ENCODE peak calls at places on chromosomes 12 and 14, in seven cellular contexts. One of them, this sample, is unnamed.

GRCh38 chr12:111529424-111530368 is 69.4 kb downstream of the ATXN2 start:
- DNase-seq in activated CD4-positive, CD25-positive, alpha-beta regulatory T cell: peak
- DNase-seq in ELR: peak
- DNase-seq in stimulated activated CD4-positive, alpha-beta T cell treated with anti-CD3 and anti-CD28 coated beads, Interleukin-4, amount 100 ng/mL, for 48 hours: peak
- DNase-seq in lung microvascular endothelial cell: peak
- DNase-seq in WTC11: peak
- DNase-seq in AG10803: peak
- DNase-seq in this sample: peak

GRCh38 chr12:20931894-20932293 is 121.4 kb downstream of the SLCO1B3 start:
- DNase-seq in activated CD4-positive, CD25-positive, alpha-beta regulatory T cell: no peak
- DNase-seq in ELR: no peak
- DNase-seq in stimulated activated CD4-positive, alpha-beta T cell treated with anti-CD3 and anti-CD28 coated beads, Interleukin-4, amount 100 ng/mL, for 48 hours: no peak
- DNase-seq in lung microvascular endothelial cell: no peak
- DNase-seq in WTC11: peak
- DNase-seq in AG10803: no peak
- DNase-seq in this sample: no peak

GRCh38 chr12:57620936-57621496 is 9.8 kb downstream of the ARHGEF25 start:
- DNase-seq in activated CD4-positive, CD25-positive, alpha-beta regulatory T cell: no peak
- DNase-seq in ELR: no peak
- DNase-seq in stimulated activated CD4-positive, alpha-beta T cell treated with anti-CD3 and anti-CD28 coated beads, Interleukin-4, amount 100 ng/mL, for 48 hours: no peak
- DNase-seq in lung microvascular endothelial cell: no peak
- DNase-seq in WTC11: no peak
- DNase-seq in AG10803: no peak
- DNase-seq in this sample: no peak

GRCh38 chr12:52360663-52361271 is 6.5 kb downstream of the KRT85 start:
- DNase-seq in activated CD4-positive, CD25-positive, alpha-beta regulatory T cell: no peak
- DNase-seq in ELR: no peak
- DNase-seq in stimulated activated CD4-positive, alpha-beta T cell treated with anti-CD3 and anti-CD28 coated beads, Interleukin-4, amount 100 ng/mL, for 48 hours: no peak
- DNase-seq in lung microvascular endothelial cell: no peak
- DNase-seq in WTC11: no peak
- DNase-seq in AG10803: no peak
- DNase-seq in this sample: no peak

GRCh38 chr12:105278043-105278697 is 42.2 kb upstream of the APPL2 start:
- DNase-seq in activated CD4-positive, CD25-positive, alpha-beta regulatory T cell: no peak
- DNase-seq in ELR: peak
- DNase-seq in stimulated activated CD4-positive, alpha-beta T cell treated with anti-CD3 and anti-CD28 coated beads, Interleukin-4, amount 100 ng/mL, for 48 hours: no peak
- DNase-seq in lung microvascular endothelial cell: peak
- DNase-seq in WTC11: no peak
- DNase-seq in AG10803: peak
- DNase-seq in this sample: peak

GRCh38 chr12:125983094-125983783 is 918.0 kb downstream of the AACS start:
- DNase-seq in activated CD4-positive, CD25-positive, alpha-beta regulatory T cell: no peak
- DNase-seq in ELR: no peak
- DNase-seq in stimulated activated CD4-positive, alpha-beta T cell treated with anti-CD3 and anti-CD28 coated beads, Interleukin-4, amount 100 ng/mL, for 48 hours: no peak
- DNase-seq in lung microvascular endothelial cell: no peak
- DNase-seq in WTC11: no peak
- DNase-seq in AG10803: no peak
- DNase-seq in this sample: peak

GRCh38 chr14:90518075-90518940 is 121.5 kb downstream of the CALM1 start:
- DNase-seq in activated CD4-positive, CD25-positive, alpha-beta regulatory T cell: no peak
- DNase-seq in ELR: no peak
- DNase-seq in stimulated activated CD4-positive, alpha-beta T cell treated with anti-CD3 and anti-CD28 coated beads, Interleukin-4, amount 100 ng/mL, for 48 hours: no peak
- DNase-seq in lung microvascular endothelial cell: no peak
- DNase-seq in WTC11: no peak
- DNase-seq in AG10803: no peak
- DNase-seq in this sample: no peak

GRCh38 chr14:88614218-88614907 is 51.5 kb downstream of the ZC3H14 start:
- DNase-seq in activated CD4-positive, CD25-positive, alpha-beta regulatory T cell: no peak
- DNase-seq in ELR: peak
- DNase-seq in stimulated activated CD4-positive, alpha-beta T cell treated with anti-CD3 and anti-CD28 coated beads, Interleukin-4, amount 100 ng/mL, for 48 hours: no peak
- DNase-seq in lung microvascular endothelial cell: peak
- DNase-seq in WTC11: no peak
- DNase-seq in AG10803: peak
- DNase-seq in this sample: peak

GRCh38 chr14:52155656-52156213 is 86.9 kb upstream of the NID2 start:
- DNase-seq in activated CD4-positive, CD25-positive, alpha-beta regulatory T cell: no peak
- DNase-seq in ELR: no peak
- DNase-seq in stimulated activated CD4-positive, alpha-beta T cell treated with anti-CD3 and anti-CD28 coated beads, Interleukin-4, amount 100 ng/mL, for 48 hours: no peak
- DNase-seq in lung microvascular endothelial cell: no peak
- DNase-seq in WTC11: no peak
- DNase-seq in AG10803: no peak
- DNase-seq in this sample: no peak

GRCh38 chr14:55847766-55848165 is 267.8 kb downstream of the KTN1 start:
- DNase-seq in activated CD4-positive, CD25-positive, alpha-beta regulatory T cell: no peak
- DNase-seq in ELR: peak
- DNase-seq in stimulated activated CD4-positive, alpha-beta T cell treated with anti-CD3 and anti-CD28 coated beads, Interleukin-4, amount 100 ng/mL, for 48 hours: no peak
- DNase-seq in lung microvascular endothelial cell: no peak
- DNase-seq in WTC11: no peak
- DNase-seq in AG10803: peak
- DNase-seq in this sample: peak

GRCh38 chr12:45232771-45233372 is 17.0 kb downstream of the ANO6 start:
- DNase-seq in activated CD4-positive, CD25-positive, alpha-beta regulatory T cell: no peak
- DNase-seq in ELR: peak
- DNase-seq in stimulated activated CD4-positive, alpha-beta T cell treated with anti-CD3 and anti-CD28 coated beads, Interleukin-4, amount 100 ng/mL, for 48 hours: no peak
- DNase-seq in lung microvascular endothelial cell: peak
- DNase-seq in WTC11: peak
- DNase-seq in AG10803: peak
- DNase-seq in this sample: peak

GRCh38 chr12:115998119-115998633 is 279.3 kb downstream of the MED13L start:
- DNase-seq in activated CD4-positive, CD25-positive, alpha-beta regulatory T cell: no peak
- DNase-seq in ELR: peak
- DNase-seq in stimulated activated CD4-positive, alpha-beta T cell treated with anti-CD3 and anti-CD28 coated beads, Interleukin-4, amount 100 ng/mL, for 48 hours: no peak
- DNase-seq in lung microvascular endothelial cell: peak
- DNase-seq in WTC11: peak
- DNase-seq in AG10803: peak
- DNase-seq in this sample: peak